ENCODE peak calls at places on chromosomes 2 and 18, in six cellular contexts. Z, L, R, D, F and U are unnamed samples.

GRCh38 chr2:202609381-202610145 is 25.2 kb upstream of the FAM117B start:
- DNase-seq in Z (no peak), L (no peak), R (no peak), D (no peak), F (no peak), U (peak)

GRCh38 chr2:240797914-240798313 is 22.1 kb downstream of the KIF1A start:
- DNase-seq in Z (no peak), L (no peak), R (no peak), D (no peak), F (no peak), U (no peak)

GRCh38 chr2:111689899-111690298 is 194.1 kb downstream of the ANAPC1 start:
- DNase-seq in Z (no peak), L (no peak), R (no peak), D (no peak), F (no peak), U (no peak)

GRCh38 chr2:137865954-137866540 is 98.2 kb upstream of the HNMT start:
- DNase-seq in Z (peak), L (peak), R (peak), D (peak), F (peak), U (peak)

GRCh38 chr2:175030380-175031271 is 25.4 kb upstream of the CHN1 start:
- DNase-seq in Z (peak), L (peak), R (peak), D (peak), F (peak), U (peak)

GRCh38 chr2:129847043-129847442 is 132.4 kb upstream of the RAB6C start:
- DNase-seq in Z (no peak), L (no peak), R (no peak), D (no peak), F (peak), U (no peak)

GRCh38 chr2:96345403-96345802 is 9.8 kb downstream of the NCAPH start:
- DNase-seq in Z (no peak), L (no peak), R (no peak), D (no peak), F (no peak), U (no peak)

GRCh38 chr2:148660999-148661398 is 16.4 kb downstream of the EPC2 start:
- DNase-seq in Z (peak), L (no peak), R (no peak), D (no peak), F (peak), U (no peak)

GRCh38 chr18:69469444-69469919 is 68.8 kb downstream of the DOK6 start:
- DNase-seq in Z (peak), L (no peak), R (peak), D (peak), F (no peak), U (no peak)

GRCh38 chr2:12402440-12403139 is 314.1 kb upstream of the TRIB2 start:
- DNase-seq in Z (no peak), L (no peak), R (no peak), D (no peak), F (no peak), U (no peak)

GRCh38 chr2:134917219-134917957 is 1.2 kb upstream of the CCNT2 start:
- DNase-seq in Z (no peak), L (no peak), R (peak), D (no peak), F (no peak), U (no peak)

GRCh38 chr2:45182667-45183620 is 173.7 kb upstream of the SIX2 start:
- DNase-seq in Z (no peak), L (no peak), R (no peak), D (no peak), F (no peak), U (peak)

GRCh38 chr2:42104621-42105020 is 56.8 kb downstream of the PKDCC start:
- DNase-seq in Z (no peak), L (no peak), R (no peak), D (no peak), F (no peak), U (no peak)

GRCh38 chr2:238302076-238302475 is 13.7 kb upstream of the PER2 start:
- DNase-seq in Z (no peak), L (no peak), R (no peak), D (no peak), F (no peak), U (peak)

GRCh38 chr2:187499941-187500532 is 52.0 kb upstream of the CALCRL start:
- DNase-seq in Z (peak), L (peak), R (peak), D (peak), F (peak), U (peak)

GRCh38 chr2:46387886-46388515 is 90.8 kb downstream of the EPAS1 start:
- DNase-seq in Z (no peak), L (peak), R (no peak), D (no peak), F (no peak), U (no peak)

GRCh38 chr2:151347904-151348303 is 9.5 kb upstream of the TNFAIP6 start:
- DNase-seq in Z (no peak), L (no peak), R (no peak), D (no peak), F (no peak), U (no peak)